ENCODE peak calls at places on chromosomes 13 and 19, in nine cellular contexts. Y is fibroblast of lung, F is pancreas, I is MM.1S, M is fibroblast of pulmonary artery, C is right lobe of liver, X is sigmoid colon, D is IMR-90, N is ascending aorta. H is an unnamed sample.

GRCh38 chr19:39852882-39853281 is 6.7 kb upstream of the FBL start:
- DNase-seq in Y (no peak), F (no peak), I (no peak), M (no peak), C (no peak), X (no peak), D (no peak), N (no peak), H (no peak)

GRCh38 chr13:52830946-52831345 is 17.5 kb downstream of the PCDH8 start:
- DNase-seq in Y (no peak), F (no peak), I (no peak), M (no peak), C (no peak), X (no peak), D (peak; percentile 34), N (no peak), H (no peak)

GRCh38 chr13:30725331-30726085 is 9.8 kb upstream of the ALOX5AP start:
- DNase-seq in Y (peak; percentile 76), F (no peak), I (no peak), M (no peak), C (no peak), X (no peak), D (peak; percentile 33), N (peak; percentile 54), H (no peak)

GRCh38 chr13:98878421-98879126 is 99.3 kb downstream of the DOCK9 start:
- DNase-seq in Y (no peak), F (no peak), I (no peak), M (no peak), C (no peak), X (no peak), D (no peak), N (no peak), H (no peak)

GRCh38 chr19:8145969-8146368 is 3.4 kb downstream of the FBN3 start:
- DNase-seq in Y (no peak), F (no peak), I (peak; percentile 34), M (no peak), C (no peak), X (no peak), D (no peak), N (no peak), H (no peak)

GRCh38 chr13:89899302-89900103 is 1448.0 kb upstream of the MIR17HG start:
- DNase-seq in Y (no peak), F (no peak), I (no peak), M (no peak), C (no peak), X (no peak), D (no peak), N (no peak), H (no peak)

GRCh38 chr19:45577111-45577905 is 7.3 kb downstream of the OPA3 start:
- DNase-seq in Y (peak; percentile 86), F (peak; percentile 58), I (no peak), M (peak; percentile 87), C (peak; percentile 75), X (peak; percentile 79), D (peak; percentile 95), N (no peak), H (peak; percentile 95)

GRCh38 chr13:108283110-108283509 is 13.6 kb downstream of the TNFSF13B start:
- DNase-seq in Y (peak; percentile 58), F (no peak), I (no peak), M (no peak), C (no peak), X (no peak), D (peak; percentile 17), N (no peak), H (no peak)

GRCh38 chr19:29665826-29666633 is 769 bp downstream of the PLEKHF1 start:
- DNase-seq in Y (peak; percentile 80), F (no peak), I (peak; percentile 34), M (peak; percentile 70), C (peak; percentile 77), X (peak; percentile 88), D (peak; percentile 66), N (peak; percentile 88), H (no peak)

GRCh38 chr19:7743425-7743841 is 3.9 kb downstream of the CD209 start:
- DNase-seq in Y (no peak), F (no peak), I (no peak), M (no peak), C (no peak), X (peak; percentile 36), D (no peak), N (no peak), H (no peak)

GRCh38 chr13:48595330-48596127 is 58.2 kb upstream of the CYSLTR2 start:
- DNase-seq in Y (peak; percentile 82), F (peak; percentile 69), I (peak; percentile 48), M (peak; percentile 92), C (peak; percentile 60), X (peak; percentile 72), D (peak; percentile 70), N (no peak), H (peak; percentile 82)

GRCh38 chr13:48068036-48068435 is 26.9 kb downstream of the MED4 start:
- DNase-seq in Y (no peak), F (no peak), I (no peak), M (no peak), C (no peak), X (no peak), D (no peak), N (no peak), H (no peak)

GRCh38 chr13:100667894-100668293 is 6.7 kb downstream of the TMTC4 start:
- DNase-seq in Y (no peak), F (no peak), I (no peak), M (no peak), C (no peak), X (no peak), D (no peak), N (no peak), H (no peak)

GRCh38 chr19:3784607-3785463 is 1.3 kb downstream of the MATK start:
- DNase-seq in Y (no peak), F (no peak), I (no peak), M (no peak), C (no peak), X (no peak), D (no peak), N (no peak), H (peak; percentile 7)

GRCh38 chr19:40719414-40719894 is 2.5 kb downstream of the ITPKC start:
- DNase-seq in Y (no peak), F (no peak), I (no peak), M (no peak), C (no peak), X (no peak), D (no peak), N (no peak), H (no peak)

GRCh38 chr13:54536112-54536511 is 1507.5 kb downstream of the OLFM4 start:
- DNase-seq in Y (no peak), F (no peak), I (no peak), M (no peak), C (no peak), X (no peak), D (no peak), N (no peak), H (no peak)
- TF ChIP-seq CTCF in Y (no peak), F (no peak), I (no peak), M (no peak), C (no peak), X (no peak), D (no peak), N (no peak), H (no peak)

DNA sequence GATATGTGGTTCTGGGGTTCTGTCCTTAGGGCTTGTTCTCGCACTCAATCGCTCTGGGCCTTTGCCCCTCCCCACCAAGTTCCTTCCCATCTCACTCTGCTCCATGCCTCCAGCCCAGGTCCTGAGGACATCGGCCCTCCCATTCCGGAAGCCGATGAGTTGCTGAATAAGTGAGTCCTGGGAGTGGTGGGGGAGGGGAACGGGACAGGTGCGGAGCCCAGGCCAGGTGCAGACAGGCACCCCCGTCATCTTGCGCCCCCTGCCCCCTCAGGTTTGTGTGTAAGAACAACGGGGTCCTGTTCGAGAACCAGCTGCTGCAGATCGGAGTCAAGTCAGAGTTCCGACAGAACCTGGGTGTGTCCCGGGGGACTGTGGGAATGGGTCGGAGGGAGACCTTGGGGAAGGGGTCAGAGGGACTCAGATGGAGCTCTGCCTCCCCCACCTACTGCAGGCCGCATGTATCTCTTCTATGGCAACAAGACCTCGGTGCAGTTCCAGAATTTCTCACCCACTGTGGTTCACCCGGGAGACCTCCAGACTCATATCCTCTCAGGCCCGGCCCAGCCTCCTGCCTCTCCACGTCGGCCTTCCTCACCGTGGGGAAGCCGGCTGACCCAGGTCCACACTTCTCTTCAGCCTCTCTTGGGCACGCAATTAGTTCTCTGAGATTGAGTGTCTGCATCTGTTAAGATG is 10.1 kb downstream of the FUZ start:
- DNase-seq in Y (no peak), F (peak; percentile 61), I (no peak), M (no peak), C (no peak), X (no peak), D (no peak), N (peak; percentile 63), H (no peak)
- H3K4me3 ChIP-seq in Y (no peak overlapping the region), F (peak overlapping the region; percentile 10), I (no peak overlapping the region), M (no peak overlapping the region), C (no peak overlapping the region), X (peak overlapping the region; percentile 61), D (no peak overlapping the region), N (peak overlapping the region; percentile 20), H (no peak overlapping the region)

DNA sequence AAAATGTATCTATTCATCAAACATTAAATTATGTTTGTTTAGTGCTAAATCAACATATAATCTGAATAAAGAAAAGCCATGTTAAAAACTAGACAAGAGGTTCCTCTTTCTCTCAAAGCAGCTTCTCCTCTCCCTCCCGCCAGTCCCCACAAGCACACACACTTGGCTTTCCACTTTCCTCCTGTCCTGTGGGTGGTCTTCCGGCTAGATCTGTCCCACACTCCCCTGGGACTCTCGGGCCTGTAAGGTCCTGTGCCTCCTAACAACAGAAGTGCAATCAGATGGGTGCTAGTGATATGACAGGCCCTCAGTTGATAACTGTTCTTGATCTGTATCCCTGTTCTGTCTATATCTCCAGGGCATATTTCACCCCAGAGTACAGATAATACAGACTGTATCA is 45.6 kb upstream of the RAP2A start:
- DNase-seq in Y (no peak), F (no peak), I (no peak), M (no peak), C (no peak), X (no peak), D (no peak), N (no peak), H (no peak)
- TF ChIP-seq CTCF in Y (no peak), F (no peak), I (no peak), M (no peak), C (no peak), X (no peak), D (no peak), N (no peak), H (no peak)

DNA sequence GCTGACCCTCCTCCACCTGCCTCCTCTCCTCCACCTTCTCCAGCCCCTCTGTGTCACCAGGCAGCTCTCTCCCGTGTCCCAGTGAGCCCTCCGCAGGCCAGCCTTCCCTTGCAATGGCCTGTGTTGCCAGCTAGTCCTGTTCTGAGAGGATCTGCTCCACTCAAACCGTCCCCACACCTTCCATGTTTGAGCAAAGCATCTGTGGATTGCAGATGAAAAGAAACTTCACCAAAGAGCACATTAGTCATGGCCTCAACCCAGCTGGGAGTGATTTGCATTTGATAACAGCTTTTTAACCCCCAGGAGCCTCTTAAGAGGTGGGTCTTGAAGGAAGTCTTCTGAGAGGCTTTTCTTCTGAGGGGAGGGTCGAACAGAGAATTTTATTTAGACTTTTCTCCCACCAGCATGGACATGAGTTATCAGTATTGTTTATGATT is 72.8 kb downstream of the COL4A2 start:
- DNase-seq in Y (no peak), F (no peak), I (no peak), M (no peak), C (no peak), X (no peak), D (peak; percentile 89), N (no peak), H (peak; percentile 68)
- H3K4me3 ChIP-seq in Y (no peak overlapping the region), F (no peak overlapping the region), I (no peak overlapping the region), M (no peak overlapping the region), C (no peak overlapping the region), X (no peak overlapping the region), D (no peak overlapping the region), N (no peak overlapping the region), H (no peak overlapping the region)